ENCODE peak calls at places on chromosomes 7 and 10, in five cellular contexts. P is GM13976, W is body of pancreas, X is left colon, C is AG04450. Y is an unnamed sample.

GRCh38 chr7:7662527-7662926 is 22.0 kb downstream of the UMAD1 start:
- DNase-seq in P (no peak), C (no peak), W (no peak), X (no peak), Y (no peak)

GRCh38 chr10:130378556-130379400 is 242.6 kb downstream of the GLRX3 start:
- DNase-seq in P (no peak), C (no peak), X (no peak), W (no peak), Y (no peak)

GRCh38 chr10:124332426-124332825 is 86.3 kb downstream of the OAT start:
- DNase-seq in P (no peak), W (no peak), X (no peak), C (no peak), Y (no peak)

GRCh38 chr7:5824297-5824610 is 42.8 kb upstream of the RNF216 start:
- DNase-seq in C (no peak), X (no peak), W (no peak), P (no peak), Y (no peak)

GRCh38 chr7:123198111-123198510 is 1.7 kb downstream of the SLC13A1 start:
- DNase-seq in P (no peak), C (no peak), W (no peak), X (no peak), Y (no peak)

GRCh38 chr7:116766881-116767280 is 94.9 kb downstream of the MET start:
- DNase-seq in X (peak; percentile 17), P (no peak), C (no peak), W (peak; percentile 61), Y (no peak)

GRCh38 chr7:2010101-2010500 is 222.6 kb downstream of the MAD1L1 start:
- DNase-seq in W (no peak), C (no peak), X (no peak), P (no peak), Y (no peak)

GRCh38 chr10:59839576-59839975 is 66.8 kb downstream of the CCDC6 start:
- DNase-seq in X (no peak), W (no peak), P (no peak), C (peak; percentile 11), Y (no peak)

GRCh38 chr10:12484945-12485805 is 135.8 kb downstream of the CAMK1D start:
- DNase-seq in X (peak; percentile 44), P (peak; percentile 83), C (no peak), W (peak; percentile 76), Y (peak; percentile 76)

GRCh38 chr7:50821457-50821977 is 38.8 kb upstream of the GRB10 start:
- DNase-seq in P (no peak), C (no peak), W (peak; percentile 28), X (no peak), Y (no peak)

GRCh38 chr7:13279854-13280435 is 592.5 kb downstream of the ARL4A start:
- DNase-seq in W (no peak), C (peak; percentile 3), X (no peak), P (no peak), Y (no peak)

GRCh38 chr7:936131-937054 is 18.1 kb downstream of the ADAP1 start:
- DNase-seq in W (no peak), P (peak; percentile 87), C (no peak), X (peak; percentile 4), Y (peak; percentile 92)

GRCh38 chr7:28128608-28129007 is 52.0 kb downstream of the JAZF1 start:
- DNase-seq in P (no peak), X (no peak), W (no peak), C (no peak), Y (no peak)

GRCh38 chr7:125241548-125241947 is 311.9 kb upstream of the POT1 start:
- DNase-seq in C (no peak), X (no peak), P (peak; percentile 10), W (no peak), Y (no peak)

GRCh38 chr7:44116087-44116788 is 7.1 kb downstream of the POLD2 start:
- DNase-seq in P (no peak), C (no peak), W (no peak), X (no peak), Y (no peak)

GRCh38 chr7:154832557-154833138 is 170.3 kb downstream of the PAXIP1 start:
- DNase-seq in X (peak; percentile 55), C (no peak), W (no peak), P (peak; percentile 54), Y (no peak)

GRCh38 chr7:74272305-74273038 is 16.7 kb upstream of the CLIP2 start:
- DNase-seq in P (peak; percentile 89), W (peak; percentile 46), X (peak; percentile 74), C (peak; percentile 91), Y (peak; percentile 97)

GRCh38 chr7:45237788-45238461 is 80.3 kb downstream of the RAMP3 start:
- DNase-seq in X (no peak), C (no peak), P (no peak), W (no peak), Y (no peak)

GRCh38 chr10:10831085-10831484 is 186.6 kb upstream of the CELF2 start:
- DNase-seq in X (no peak), C (peak; percentile 30), W (no peak), P (no peak), Y (no peak)

Y was measured in GM12878.